ENCODE peak calls at places on chromosomes 2 and 18, in six cellular contexts. One of them, this sample, is unnamed.

GRCh38 chr18:23502516-23503037 is 734 bp upstream of the RMC1 start:
- DNase-seq in GM23248: no peak
- DNase-seq in spleen: no peak
- DNase-seq in fibroblast of mammary gland: no peak
- DNase-seq in fibroblast of villous mesenchyme: no peak
- DNase-seq in SJSA1: no peak
- DNase-seq in this sample: no peak

GRCh38 chr2:162368494-162368893 is 24.6 kb downstream of the GCA start:
- DNase-seq in GM23248: no peak
- DNase-seq in spleen: no peak
- DNase-seq in fibroblast of mammary gland: peak; percentile 11
- DNase-seq in fibroblast of villous mesenchyme: no peak
- DNase-seq in SJSA1: no peak
- DNase-seq in this sample: peak; percentile 6

GRCh38 chr2:165055081-165055879 is 100.0 kb upstream of the SLC38A11 start:
- DNase-seq in GM23248: no peak
- DNase-seq in spleen: no peak
- DNase-seq in fibroblast of mammary gland: no peak
- DNase-seq in fibroblast of villous mesenchyme: peak; percentile 19
- DNase-seq in SJSA1: peak; percentile 10
- DNase-seq in this sample: peak; percentile 28

GRCh38 chr18:30967701-30968100 is 74.8 kb downstream of the DSC3 start:
- DNase-seq in GM23248: no peak
- DNase-seq in spleen: no peak
- DNase-seq in fibroblast of mammary gland: no peak
- DNase-seq in fibroblast of villous mesenchyme: no peak
- DNase-seq in SJSA1: no peak
- DNase-seq in this sample: no peak

GRCh38 chr2:129767987-129768386 is 211.5 kb upstream of the RAB6C start:
- DNase-seq in GM23248: no peak
- DNase-seq in spleen: no peak
- DNase-seq in fibroblast of mammary gland: no peak
- DNase-seq in fibroblast of villous mesenchyme: no peak
- DNase-seq in SJSA1: no peak
- DNase-seq in this sample: no peak

GRCh38 chr2:73101626-73102256 is 11.0 kb downstream of the RAB11FIP5 start:
- DNase-seq in GM23248: no peak
- DNase-seq in spleen: peak; percentile 66
- DNase-seq in fibroblast of mammary gland: no peak
- DNase-seq in fibroblast of villous mesenchyme: no peak
- DNase-seq in SJSA1: peak; percentile 58
- DNase-seq in this sample: no peak

GRCh38 chr2:66872926-66873714 is 438.2 kb downstream of the MEIS1 start:
- DNase-seq in GM23248: no peak
- DNase-seq in spleen: no peak
- DNase-seq in fibroblast of mammary gland: peak; percentile 12
- DNase-seq in fibroblast of villous mesenchyme: peak; percentile 94
- DNase-seq in SJSA1: peak; percentile 57
- DNase-seq in this sample: no peak

GRCh38 chr2:74462786-74463105 is 2.4 kb downstream of the MOGS start:
- DNase-seq in GM23248: no peak
- DNase-seq in spleen: peak; percentile 59
- DNase-seq in fibroblast of mammary gland: no peak
- DNase-seq in fibroblast of villous mesenchyme: no peak
- DNase-seq in SJSA1: no peak
- DNase-seq in this sample: no peak

GRCh38 chr2:235008584-235009044 is 56.8 kb downstream of the SH3BP4 start:
- DNase-seq in GM23248: peak; percentile 30
- DNase-seq in spleen: no peak
- DNase-seq in fibroblast of mammary gland: no peak
- DNase-seq in fibroblast of villous mesenchyme: no peak
- DNase-seq in SJSA1: no peak
- DNase-seq in this sample: no peak

GRCh38 chr2:235006986-235007385 is 55.2 kb downstream of the SH3BP4 start:
- DNase-seq in GM23248: no peak
- DNase-seq in spleen: no peak
- DNase-seq in fibroblast of mammary gland: no peak
- DNase-seq in fibroblast of villous mesenchyme: no peak
- DNase-seq in SJSA1: no peak
- DNase-seq in this sample: no peak

GRCh38 chr2:235010117-235010729 is 58.4 kb downstream of the SH3BP4 start:
- DNase-seq in GM23248: no peak
- DNase-seq in spleen: no peak
- DNase-seq in fibroblast of mammary gland: no peak
- DNase-seq in fibroblast of villous mesenchyme: no peak
- DNase-seq in SJSA1: no peak
- DNase-seq in this sample: no peak

GRCh38 chr2:235007664-235008457 is 56.0 kb downstream of the SH3BP4 start:
- DNase-seq in GM23248: no peak
- DNase-seq in spleen: no peak
- DNase-seq in fibroblast of mammary gland: no peak
- DNase-seq in fibroblast of villous mesenchyme: no peak
- DNase-seq in SJSA1: peak; percentile 66
- DNase-seq in this sample: no peak

GRCh38 chr2:235009081-235009480 is 57.3 kb downstream of the SH3BP4 start:
- DNase-seq in GM23248: no peak
- DNase-seq in spleen: no peak
- DNase-seq in fibroblast of mammary gland: no peak
- DNase-seq in fibroblast of villous mesenchyme: no peak
- DNase-seq in SJSA1: no peak
- DNase-seq in this sample: no peak
- H3K4me3 ChIP-seq in GM23248: no peak overlapping the region
- H3K4me3 ChIP-seq in spleen: no peak overlapping the region
- H3K4me3 ChIP-seq in fibroblast of mammary gland: no peak overlapping the region
- H3K4me3 ChIP-seq in fibroblast of villous mesenchyme: no peak overlapping the region
- H3K4me3 ChIP-seq in SJSA1: no peak overlapping the region
- H3K4me3 ChIP-seq in this sample: no peak overlapping the region

DNA sequence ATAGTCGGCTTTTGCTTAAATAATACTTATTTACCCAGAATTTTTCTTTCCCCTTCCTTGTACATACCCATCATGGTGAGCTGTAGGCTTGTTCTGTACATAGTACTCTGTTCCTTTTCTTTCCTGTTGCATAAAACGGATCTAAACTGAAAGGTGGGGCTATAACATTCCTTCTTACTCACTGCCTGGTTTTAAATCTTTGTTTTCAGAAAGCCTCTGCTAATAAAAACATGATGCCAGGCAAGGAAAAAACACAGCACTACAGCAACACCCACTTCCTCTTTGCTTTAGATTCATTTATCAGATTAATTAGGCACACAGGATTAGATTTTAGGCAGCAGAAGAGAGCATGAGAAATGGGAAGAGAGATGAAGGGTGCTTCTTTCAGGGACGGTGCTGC is 19.6 kb upstream of the STON1 start:
- DNase-seq in GM23248: peak; percentile 76
- DNase-seq in spleen: no peak
- DNase-seq in fibroblast of mammary gland: peak; percentile 74
- DNase-seq in fibroblast of villous mesenchyme: peak; percentile 79
- DNase-seq in SJSA1: peak; percentile 54
- DNase-seq in this sample: peak; percentile 70
- H3K4me3 ChIP-seq in GM23248: peak overlapping the region; percentile 31
- H3K4me3 ChIP-seq in spleen: no peak overlapping the region
- H3K4me3 ChIP-seq in fibroblast of mammary gland: no peak overlapping the region
- H3K4me3 ChIP-seq in fibroblast of villous mesenchyme: no peak overlapping the region
- H3K4me3 ChIP-seq in SJSA1: no peak overlapping the region
- H3K4me3 ChIP-seq in this sample: no peak overlapping the region

DNA sequence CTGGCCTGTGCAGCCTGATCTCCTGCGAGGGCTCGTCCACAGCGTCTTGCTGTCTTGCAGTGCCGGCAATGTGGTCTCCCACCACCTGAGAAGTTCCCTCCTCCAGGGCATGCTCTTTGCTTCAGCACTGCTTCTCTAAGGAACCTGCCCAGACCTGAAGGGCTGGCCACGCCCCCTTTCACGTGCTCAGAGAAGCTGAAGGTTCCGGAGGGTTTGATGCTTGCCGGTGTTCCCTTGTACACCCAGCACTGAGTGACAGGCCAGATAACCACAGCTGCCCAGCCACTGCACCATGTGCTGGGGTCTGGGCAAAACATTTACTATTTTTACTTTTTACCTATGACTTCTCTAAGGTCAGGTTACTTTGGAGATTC is 1.7 kb upstream of the POLR2D start:
- DNase-seq in GM23248: no peak
- DNase-seq in spleen: peak; percentile 93
- DNase-seq in fibroblast of mammary gland: no peak
- DNase-seq in fibroblast of villous mesenchyme: no peak
- DNase-seq in SJSA1: no peak
- DNase-seq in this sample: no peak
- H3K4me3 ChIP-seq in GM23248: no peak overlapping the region
- H3K4me3 ChIP-seq in spleen: no peak overlapping the region
- H3K4me3 ChIP-seq in fibroblast of mammary gland: no peak overlapping the region
- H3K4me3 ChIP-seq in fibroblast of villous mesenchyme: no peak overlapping the region
- H3K4me3 ChIP-seq in SJSA1: no peak overlapping the region
- H3K4me3 ChIP-seq in this sample: no peak overlapping the region

DNA sequence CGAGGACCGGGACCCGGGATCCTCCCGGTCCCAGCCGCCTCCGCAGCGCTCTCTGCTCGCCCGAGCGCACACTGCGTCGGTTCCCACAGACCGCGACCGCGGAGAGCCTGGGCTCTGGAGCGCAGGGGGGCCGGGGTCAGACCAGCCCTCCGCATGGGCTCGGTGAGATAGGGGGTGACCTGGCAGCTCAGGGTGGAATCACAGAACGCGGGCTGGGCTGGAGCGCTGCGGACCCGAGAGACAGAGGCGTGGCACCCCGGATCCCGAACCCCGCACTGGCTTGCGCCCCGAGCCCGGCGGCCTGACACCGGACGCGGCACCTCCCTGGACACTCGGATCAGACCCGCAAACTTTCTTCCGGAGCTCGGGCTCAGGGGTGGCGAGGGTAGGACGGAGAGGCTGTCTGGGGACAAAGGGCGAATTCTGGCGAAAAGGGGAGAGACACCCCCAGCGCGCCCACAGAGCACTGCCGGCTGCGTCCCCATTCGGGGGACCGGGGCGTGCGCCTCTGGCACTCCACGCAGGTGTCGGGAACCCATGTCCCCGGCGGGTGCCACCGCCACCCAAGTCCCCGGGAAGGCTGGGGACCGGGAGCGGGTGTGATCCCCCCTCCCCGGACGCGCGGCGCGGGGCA is 582 bp downstream of the DIPK1C start:
- DNase-seq in GM23248: peak; percentile 1
- DNase-seq in spleen: no peak
- DNase-seq in fibroblast of mammary gland: no peak
- DNase-seq in fibroblast of villous mesenchyme: no peak
- DNase-seq in SJSA1: no peak
- DNase-seq in this sample: no peak
- H3K4me3 ChIP-seq in GM23248: no peak overlapping the region
- H3K4me3 ChIP-seq in spleen: peak overlapping the region; percentile 23
- H3K4me3 ChIP-seq in fibroblast of mammary gland: no peak overlapping the region
- H3K4me3 ChIP-seq in fibroblast of villous mesenchyme: no peak overlapping the region
- H3K4me3 ChIP-seq in SJSA1: no peak overlapping the region
- H3K4me3 ChIP-seq in this sample: no peak overlapping the region

GRCh38 chr18:415627-416612 is 84.6 kb downstream of the COLEC12 start:
- DNase-seq in GM23248: peak; percentile 86
- DNase-seq in spleen: no peak
- DNase-seq in fibroblast of mammary gland: peak; percentile 90
- DNase-seq in fibroblast of villous mesenchyme: peak; percentile 85
- DNase-seq in SJSA1: peak; percentile 84
- DNase-seq in this sample: peak; percentile 32
- H3K4me3 ChIP-seq in GM23248: peak overlapping the region; percentile 51
- H3K4me3 ChIP-seq in spleen: no peak overlapping the region
- H3K4me3 ChIP-seq in fibroblast of mammary gland: no peak overlapping the region
- H3K4me3 ChIP-seq in fibroblast of villous mesenchyme: no peak overlapping the region
- H3K4me3 ChIP-seq in SJSA1: no peak overlapping the region
- H3K4me3 ChIP-seq in this sample: no peak overlapping the region

GRCh38 chr2:86194751-86195054 is 559 bp downstream of the IMMT start:
- DNase-seq in GM23248: no peak
- DNase-seq in spleen: no peak
- DNase-seq in fibroblast of mammary gland: no peak
- DNase-seq in fibroblast of villous mesenchyme: no peak
- DNase-seq in SJSA1: no peak
- DNase-seq in this sample: no peak

GRCh38 chr2:86193901-86194567 is 1.2 kb downstream of the IMMT start:
- DNase-seq in GM23248: peak; percentile 57
- DNase-seq in spleen: no peak
- DNase-seq in fibroblast of mammary gland: no peak
- DNase-seq in fibroblast of villous mesenchyme: no peak
- DNase-seq in SJSA1: no peak
- DNase-seq in this sample: no peak

GRCh38 chr2:86185517-86186212 is 9.6 kb downstream of the IMMT start:
- DNase-seq in GM23248: no peak
- DNase-seq in spleen: no peak
- DNase-seq in fibroblast of mammary gland: no peak
- DNase-seq in fibroblast of villous mesenchyme: no peak
- DNase-seq in SJSA1: no peak
- DNase-seq in this sample: no peak

GRCh38 chr2:86186431-86186830 is 8.8 kb downstream of the IMMT start:
- DNase-seq in GM23248: no peak
- DNase-seq in spleen: no peak
- DNase-seq in fibroblast of mammary gland: no peak
- DNase-seq in fibroblast of villous mesenchyme: no peak
- DNase-seq in SJSA1: no peak
- DNase-seq in this sample: no peak

GRCh38 chr2:86189782-86190416 is 5.4 kb downstream of the IMMT start:
- DNase-seq in GM23248: no peak
- DNase-seq in spleen: no peak
- DNase-seq in fibroblast of mammary gland: no peak
- DNase-seq in fibroblast of villous mesenchyme: no peak
- DNase-seq in SJSA1: no peak
- DNase-seq in this sample: no peak
- H3K4me3 ChIP-seq in GM23248: no peak overlapping the region
- H3K4me3 ChIP-seq in spleen: no peak overlapping the region
- H3K4me3 ChIP-seq in fibroblast of mammary gland: no peak overlapping the region
- H3K4me3 ChIP-seq in fibroblast of villous mesenchyme: no peak overlapping the region
- H3K4me3 ChIP-seq in SJSA1: no peak overlapping the region
- H3K4me3 ChIP-seq in this sample: no peak overlapping the region

GRCh38 chr2:42128731-42129486 is 40.2 kb upstream of the EML4 start:
- DNase-seq in GM23248: peak; percentile 82
- DNase-seq in spleen: no peak
- DNase-seq in fibroblast of mammary gland: peak; percentile 96
- DNase-seq in fibroblast of villous mesenchyme: peak; percentile 93
- DNase-seq in SJSA1: peak; percentile 28
- DNase-seq in this sample: peak; percentile 25
- H3K4me3 ChIP-seq in GM23248: no peak overlapping the region
- H3K4me3 ChIP-seq in spleen: no peak overlapping the region
- H3K4me3 ChIP-seq in fibroblast of mammary gland: no peak overlapping the region
- H3K4me3 ChIP-seq in fibroblast of villous mesenchyme: no peak overlapping the region
- H3K4me3 ChIP-seq in SJSA1: no peak overlapping the region
- H3K4me3 ChIP-seq in this sample: no peak overlapping the region

GRCh38 chr2:170405326-170405725 is 227.4 kb downstream of the MYO3B start:
- DNase-seq in GM23248: no peak
- DNase-seq in spleen: no peak
- DNase-seq in fibroblast of mammary gland: no peak
- DNase-seq in fibroblast of villous mesenchyme: no peak
- DNase-seq in SJSA1: no peak
- DNase-seq in this sample: no peak

GRCh38 chr2:170404846-170405245 is 226.9 kb downstream of the MYO3B start:
- DNase-seq in GM23248: no peak
- DNase-seq in spleen: no peak
- DNase-seq in fibroblast of mammary gland: no peak
- DNase-seq in fibroblast of villous mesenchyme: no peak
- DNase-seq in SJSA1: no peak
- DNase-seq in this sample: no peak

GRCh38 chr2:170411660-170412059 is 233.7 kb downstream of the MYO3B start:
- DNase-seq in GM23248: no peak
- DNase-seq in spleen: no peak
- DNase-seq in fibroblast of mammary gland: no peak
- DNase-seq in fibroblast of villous mesenchyme: no peak
- DNase-seq in SJSA1: no peak
- DNase-seq in this sample: no peak

GRCh38 chr2:170409164-170409535 is 231.2 kb downstream of the MYO3B start:
- DNase-seq in GM23248: peak; percentile 82
- DNase-seq in spleen: no peak
- DNase-seq in fibroblast of mammary gland: peak; percentile 72
- DNase-seq in fibroblast of villous mesenchyme: peak; percentile 75
- DNase-seq in SJSA1: peak; percentile 58
- DNase-seq in this sample: peak; percentile 79

GRCh38 chr2:170408461-170409163 is 230.7 kb downstream of the MYO3B start:
- DNase-seq in GM23248: no peak
- DNase-seq in spleen: no peak
- DNase-seq in fibroblast of mammary gland: no peak
- DNase-seq in fibroblast of villous mesenchyme: no peak
- DNase-seq in SJSA1: no peak
- DNase-seq in this sample: no peak
- H3K4me3 ChIP-seq in GM23248: no peak overlapping the region
- H3K4me3 ChIP-seq in spleen: no peak overlapping the region
- H3K4me3 ChIP-seq in fibroblast of mammary gland: no peak overlapping the region
- H3K4me3 ChIP-seq in fibroblast of villous mesenchyme: no peak overlapping the region
- H3K4me3 ChIP-seq in SJSA1: no peak overlapping the region
- H3K4me3 ChIP-seq in this sample: no peak overlapping the region

This sample was measured in cardiac fibroblast.